ENCODE peak calls at places on chromosomes 12 and 14, in ten cellular contexts. F is colonic mucosa, J is uterus, Q is AG04450, L is Panc1, G is Peyer's patch, T is HepG2, V is kidney, R is IMR-90, U is brain microvascular endothelial cell. H is an unnamed sample.
A peak's percentile ranks its signal among the peaks of the same experiment; 100 is the strongest.

GRCh38 chr12:50619610-50619958 is 114.8 kb downstream of the DIP2B start:
- DNase-seq in F (no peak), J (no peak), Q (no peak), L (no peak), G (no peak), T (no peak), V (no peak), R (no peak), U (no peak), H (no peak)

GRCh38 chr14:26286806-26287205 is 311.0 kb downstream of the NOVA1 start:
- DNase-seq in F (no peak), J (no peak), Q (no peak), L (no peak), G (no peak), T (no peak), V (no peak), R (peak; percentile 38), U (no peak), H (no peak)

GRCh38 chr14:102568115-102568614 is 24.3 kb upstream of the RCOR1 start:
- DNase-seq in F (peak; percentile 63), J (no peak), Q (no peak), L (no peak), G (peak; percentile 81), T (peak; percentile 52), V (no peak), R (no peak), U (no peak), H (no peak)

GRCh38 chr12:104453133-104453532 is 3.6 kb upstream of the CHST11 start:
- DNase-seq in F (no peak), J (no peak), Q (no peak), L (no peak), G (no peak), T (no peak), V (no peak), R (no peak), U (no peak), H (no peak)

GRCh38 chr14:102377696-102378095 is 15.0 kb downstream of the TECPR2 start:
- DNase-seq in F (no peak), J (no peak), Q (no peak), L (no peak), G (no peak), T (no peak), V (no peak), R (no peak), U (no peak), H (no peak)

GRCh38 chr12:11807453-11807852 is 158.0 kb downstream of the ETV6 start:
- DNase-seq in F (no peak), J (no peak), Q (no peak), L (no peak), G (no peak), T (no peak), V (no peak), R (no peak), U (no peak), H (no peak)

GRCh38 chr14:92121207-92121669 is 268 bp downstream of the NDUFB1 start:
- DNase-seq in F (no peak), J (no peak), Q (no peak), L (no peak), G (peak; percentile 65), T (peak; percentile 4), V (peak; percentile 85), R (peak; percentile 43), U (peak; percentile 22), H (peak; percentile 64)

GRCh38 chr14:94584591-94585280 is 3.5 kb downstream of the SERPINA5 start:
- DNase-seq in F (no peak), J (no peak), Q (no peak), L (no peak), G (no peak), T (no peak), V (no peak), R (no peak), U (no peak), H (no peak)

GRCh38 chr12:114669501-114670256 is 14.3 kb downstream of the TBX3 start:
- DNase-seq in F (no peak), J (peak; percentile 61), Q (no peak), L (no peak), G (no peak), T (peak; percentile 42), V (no peak), R (peak; percentile 81), U (no peak), H (no peak)

GRCh38 chr14:57057803-57058202 is 210.9 kb downstream of the EXOC5 start:
- DNase-seq in F (no peak), J (no peak), Q (no peak), L (no peak), G (no peak), T (no peak), V (no peak), R (no peak), U (no peak), H (no peak)

GRCh38 chr14:100173353-100173752 is 13.9 kb upstream of the DEGS2 start:
- DNase-seq in F (no peak), J (no peak), Q (no peak), L (no peak), G (no peak), T (no peak), V (no peak), R (no peak), U (no peak), H (no peak)

GRCh38 chr14:103854822-103855733 is 7.7 kb upstream of the PPP1R13B start:
- DNase-seq in F (no peak), J (no peak), Q (no peak), L (no peak), G (no peak), T (peak; percentile 55), V (peak; percentile 92), R (no peak), U (no peak), H (no peak)

GRCh38 chr12:46442239-46442638 is 69.7 kb upstream of the SLC38A2 start:
- DNase-seq in F (no peak), J (no peak), Q (no peak), L (no peak), G (no peak), T (no peak), V (no peak), R (peak; percentile 82), U (peak; percentile 54), H (no peak)

GRCh38 chr14:72049462-72049861 is 117.2 kb downstream of the RGS6 start:
- DNase-seq in F (no peak), J (no peak), Q (no peak), L (no peak), G (no peak), T (no peak), V (no peak), R (no peak), U (no peak), H (no peak)

GRCh38 chr14:100857196-100857922 is 31.4 kb downstream of the MEG3 start:
- DNase-seq in F (no peak), J (no peak), Q (no peak), L (no peak), G (no peak), T (no peak), V (peak; percentile 47), R (no peak), U (no peak), H (peak; percentile 5)

DNA sequence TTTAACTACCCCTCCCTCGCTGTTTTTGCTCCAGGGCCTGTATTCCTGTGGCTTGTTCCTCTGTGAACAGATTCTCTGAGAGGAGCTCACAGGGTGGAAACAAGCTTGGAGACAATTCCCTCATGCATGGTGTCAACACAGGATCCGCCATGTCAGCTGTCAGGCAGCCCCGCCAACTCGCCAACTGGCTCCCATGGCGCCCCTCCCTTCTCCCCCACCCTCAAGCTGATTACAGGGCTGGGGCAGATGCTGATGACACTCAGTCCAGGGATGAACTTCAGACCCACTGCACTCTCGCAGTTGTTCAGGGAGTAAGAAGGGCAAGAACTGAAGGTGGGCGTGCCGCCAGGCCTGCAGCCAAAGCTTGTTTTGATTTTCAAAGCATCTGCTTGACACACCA is 229.9 kb downstream of the NTF3 start:
- DNase-seq in F (no peak), J (no peak), Q (no peak), L (no peak), G (peak; percentile 67), T (no peak), V (no peak), R (no peak), U (no peak), H (peak; percentile 45)
- H3K27ac ChIP-seq in F (no peak overlapping the region), J (no peak overlapping the region), Q (no peak overlapping the region), L (no peak overlapping the region), G (no peak overlapping the region), T (no peak overlapping the region), V (no peak overlapping the region), R (no peak overlapping the region), U (no peak overlapping the region), H (no peak overlapping the region)

DNA sequence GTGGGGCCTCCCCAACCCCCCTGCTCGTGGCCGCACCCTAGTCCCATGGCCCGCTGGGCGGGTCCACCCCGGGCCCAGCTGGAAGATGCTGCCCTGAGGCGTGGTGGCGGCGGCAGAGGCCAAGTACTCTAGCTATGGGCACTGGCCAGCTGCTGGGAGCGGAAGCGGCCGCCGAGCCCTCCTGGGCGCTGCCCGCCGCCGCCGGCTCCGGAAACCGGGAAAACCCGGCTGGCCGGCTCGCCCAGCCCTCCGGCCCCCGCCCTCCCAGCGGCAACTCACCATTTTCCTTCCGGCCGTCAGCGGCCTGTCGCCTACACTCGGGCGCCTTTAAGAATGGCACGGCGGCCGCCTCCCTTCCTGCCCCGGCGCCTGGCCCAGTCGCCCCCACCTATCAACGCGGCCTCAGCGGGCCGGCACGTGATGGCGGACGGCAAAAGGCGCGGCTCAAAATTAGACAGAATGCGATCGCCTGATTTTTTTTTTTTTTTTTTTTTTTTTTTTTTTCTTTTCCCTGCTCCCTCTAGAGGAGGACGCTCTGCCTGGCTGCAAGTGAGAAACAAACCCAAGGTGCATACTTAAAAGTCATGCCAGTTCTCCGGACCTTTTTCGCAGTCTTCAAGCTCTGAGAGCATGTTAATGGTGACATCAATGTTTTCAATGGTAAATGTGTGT is at the start of gene GMFB:
- DNase-seq in F (peak; percentile 93), J (peak; percentile 89), Q (peak; percentile 77), L (peak; percentile 54), G (peak; percentile 96), T (peak; percentile 80), V (peak; percentile 98), R (peak; percentile 91), U (peak; percentile 82), H (peak; percentile 95)
- TF ChIP-seq CTCF in F (no peak), J (peak; percentile 42), Q (peak; percentile 67), L (peak; percentile 42), G (peak; percentile 32), T (peak; percentile 35), V (peak; percentile 30), R (peak; percentile 57), U (peak; percentile 68), H (peak; percentile 63)

GRCh38 chr14:77313374-77313773 is 7.3 kb downstream of the POMT2 start:
- DNase-seq in F (no peak), J (no peak), Q (no peak), L (no peak), G (no peak), T (no peak), V (no peak), R (no peak), U (no peak), H (no peak)
- H3K4me3 ChIP-seq in F (no peak overlapping the region), J (no peak overlapping the region), Q (no peak overlapping the region), L (no peak overlapping the region), G (no peak overlapping the region), T (no peak overlapping the region), V (no peak overlapping the region), R (no peak overlapping the region), U (no peak overlapping the region), H (no peak overlapping the region)

DNA sequence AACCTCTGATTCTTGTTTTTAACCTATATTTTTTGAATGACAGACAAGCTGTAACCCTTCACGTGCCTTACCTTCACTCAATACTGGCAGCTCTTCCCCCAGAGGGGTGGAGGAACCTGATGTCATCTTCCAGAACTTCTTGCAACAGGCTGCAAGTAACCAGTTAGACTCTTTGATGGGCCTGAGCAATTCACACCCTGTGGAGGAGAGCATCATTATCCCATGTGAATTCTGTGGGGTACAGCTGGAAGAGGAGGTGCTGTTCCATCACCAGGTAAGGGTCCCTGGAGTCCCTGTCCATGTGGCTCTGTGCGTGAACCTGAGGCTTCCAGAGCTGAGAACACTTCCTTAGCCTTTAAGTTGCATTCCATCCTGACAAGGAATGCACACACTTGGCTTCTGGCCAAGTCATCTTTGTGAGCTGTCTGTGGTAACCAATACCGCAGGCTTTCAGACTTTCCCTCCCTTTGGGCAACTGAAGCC is 22.7 kb downstream of the TRAFD1 start:
- DNase-seq in F (no peak), J (no peak), Q (peak; percentile 56), L (no peak), G (no peak), T (no peak), V (no peak), R (peak; percentile 79), U (peak; percentile 84), H (no peak)
- H3K27ac ChIP-seq in F (no peak overlapping the region), J (no peak overlapping the region), Q (peak overlapping the region; percentile 31), L (no peak overlapping the region), G (no peak overlapping the region), T (no peak overlapping the region), V (no peak overlapping the region), R (no peak overlapping the region), U (peak overlapping the region; percentile 39), H (no peak overlapping the region)

H was measured in left ventricle myocardium inferior.